ENCODE peak calls at places on chromosomes 3 and 15, in six cellular contexts. One of them, this sample, is unnamed.

GRCh38 chr15:73380661-73381060 is 11.9 kb upstream of the HCN4 start:
- DNase-seq in WTC11: no peak
- DNase-seq in CD8-positive, alpha-beta memory T cell: no peak
- DNase-seq in GM20000: no peak
- DNase-seq in AML-193: no peak
- DNase-seq in H7: no peak
- DNase-seq in this sample: no peak

GRCh38 chr3:29186982-29187718 is 93.7 kb upstream of the RBMS3 start:
- DNase-seq in AML-193: no peak
- DNase-seq in H7: no peak
- DNase-seq in GM20000: no peak
- DNase-seq in CD8-positive, alpha-beta memory T cell: no peak
- DNase-seq in WTC11: no peak
- DNase-seq in this sample: no peak

GRCh38 chr15:53404930-53405493 is 354.5 kb downstream of the WDR72 start:
- DNase-seq in CD8-positive, alpha-beta memory T cell: no peak
- DNase-seq in GM20000: no peak
- DNase-seq in H7: no peak
- DNase-seq in WTC11: no peak
- DNase-seq in AML-193: no peak
- DNase-seq in this sample: no peak

GRCh38 chr15:41870689-41871081 is 23.2 kb downstream of the SPTBN5 start:
- DNase-seq in WTC11: no peak
- DNase-seq in H7: no peak
- DNase-seq in GM20000: no peak
- DNase-seq in AML-193: no peak
- DNase-seq in CD8-positive, alpha-beta memory T cell: peak; percentile 25
- DNase-seq in this sample: peak; percentile 32

GRCh38 chr3:24670871-24671270 is 176.2 kb upstream of the THRB start:
- DNase-seq in GM20000: no peak
- DNase-seq in CD8-positive, alpha-beta memory T cell: no peak
- DNase-seq in H7: no peak
- DNase-seq in WTC11: no peak
- DNase-seq in AML-193: no peak
- DNase-seq in this sample: no peak

GRCh38 chr3:175266478-175266877 is 407.3 kb downstream of the NAALADL2 start:
- DNase-seq in WTC11: no peak
- DNase-seq in GM20000: no peak
- DNase-seq in AML-193: peak; percentile 11
- DNase-seq in CD8-positive, alpha-beta memory T cell: no peak
- DNase-seq in H7: no peak
- DNase-seq in this sample: no peak

GRCh38 chr15:40958723-40959122 is 5.5 kb downstream of the CHAC1 start:
- DNase-seq in CD8-positive, alpha-beta memory T cell: no peak
- DNase-seq in H7: no peak
- DNase-seq in WTC11: no peak
- DNase-seq in GM20000: peak; percentile 20
- DNase-seq in AML-193: no peak
- DNase-seq in this sample: no peak

GRCh38 chr15:100726070-100726420 is 123.7 kb downstream of the ASB7 start:
- DNase-seq in CD8-positive, alpha-beta memory T cell: no peak
- DNase-seq in AML-193: no peak
- DNase-seq in GM20000: no peak
- DNase-seq in H7: peak; percentile 16
- DNase-seq in WTC11: no peak
- DNase-seq in this sample: no peak

GRCh38 chr3:10025205-10026083 is 793 bp upstream of the FANCD2 start:
- DNase-seq in WTC11: no peak
- DNase-seq in GM20000: no peak
- DNase-seq in H7: no peak
- DNase-seq in CD8-positive, alpha-beta memory T cell: no peak
- DNase-seq in AML-193: no peak
- DNase-seq in this sample: no peak

GRCh38 chr15:38528279-38528678 is 36.3 kb downstream of the RASGRP1 start:
- DNase-seq in AML-193: no peak
- DNase-seq in WTC11: no peak
- DNase-seq in GM20000: no peak
- DNase-seq in CD8-positive, alpha-beta memory T cell: no peak
- DNase-seq in H7: no peak
- DNase-seq in this sample: no peak

GRCh38 chr3:73188707-73189106 is 127.2 kb downstream of the EBLN2 start:
- DNase-seq in CD8-positive, alpha-beta memory T cell: no peak
- DNase-seq in GM20000: no peak
- DNase-seq in AML-193: no peak
- DNase-seq in WTC11: no peak
- DNase-seq in H7: no peak
- DNase-seq in this sample: no peak

GRCh38 chr15:80367094-80367493 is 37.1 kb upstream of the ARNT2 start:
- DNase-seq in H7: peak; percentile 63
- DNase-seq in WTC11: peak; percentile 58
- DNase-seq in CD8-positive, alpha-beta memory T cell: no peak
- DNase-seq in AML-193: peak; percentile 0
- DNase-seq in GM20000: no peak
- DNase-seq in this sample: no peak

GRCh38 chr3:167728176-167728575 is 6.5 kb downstream of the PDCD10 start:
- DNase-seq in WTC11: no peak
- DNase-seq in CD8-positive, alpha-beta memory T cell: no peak
- DNase-seq in GM20000: no peak
- DNase-seq in H7: no peak
- DNase-seq in AML-193: no peak
- DNase-seq in this sample: no peak

GRCh38 chr3:9721015-9721697 is 10.4 kb upstream of the BRPF1 start:
- DNase-seq in GM20000: no peak
- DNase-seq in CD8-positive, alpha-beta memory T cell: no peak
- DNase-seq in H7: no peak
- DNase-seq in WTC11: no peak
- DNase-seq in AML-193: no peak
- DNase-seq in this sample: no peak

GRCh38 chr3:27632431-27633223 is 89.5 kb downstream of the EOMES start:
- DNase-seq in H7: peak; percentile 63
- DNase-seq in WTC11: peak; percentile 64
- DNase-seq in GM20000: peak; percentile 68
- DNase-seq in CD8-positive, alpha-beta memory T cell: peak; percentile 20
- DNase-seq in AML-193: peak; percentile 69
- DNase-seq in this sample: peak; percentile 59

GRCh38 chr3:195916991-195917390 is 8.6 kb upstream of the TNK2 start:
- DNase-seq in AML-193: no peak
- DNase-seq in WTC11: no peak
- DNase-seq in H7: no peak
- DNase-seq in GM20000: no peak
- DNase-seq in CD8-positive, alpha-beta memory T cell: no peak
- DNase-seq in this sample: no peak

GRCh38 chr3:19531426-19531825 is 383.1 kb downstream of the KCNH8 start:
- DNase-seq in GM20000: no peak
- DNase-seq in WTC11: no peak
- DNase-seq in AML-193: no peak
- DNase-seq in CD8-positive, alpha-beta memory T cell: no peak
- DNase-seq in H7: no peak
- DNase-seq in this sample: no peak

GRCh38 chr3:65170357-65171090 is 482.7 kb upstream of the ADAMTS9 start:
- DNase-seq in CD8-positive, alpha-beta memory T cell: no peak
- DNase-seq in GM20000: no peak
- DNase-seq in WTC11: no peak
- DNase-seq in AML-193: peak; percentile 20
- DNase-seq in H7: peak; percentile 18
- DNase-seq in this sample: no peak

GRCh38 chr3:124993462-124993861 is 58.9 kb upstream of the MUC13 start:
- DNase-seq in WTC11: no peak
- DNase-seq in GM20000: no peak
- DNase-seq in AML-193: no peak
- DNase-seq in CD8-positive, alpha-beta memory T cell: no peak
- DNase-seq in H7: no peak
- DNase-seq in this sample: no peak

GRCh38 chr3:160577551-160578195 is 12.3 kb upstream of the KPNA4 start:
- DNase-seq in AML-193: peak; percentile 11
- DNase-seq in WTC11: no peak
- DNase-seq in H7: peak; percentile 48
- DNase-seq in GM20000: no peak
- DNase-seq in CD8-positive, alpha-beta memory T cell: no peak
- DNase-seq in this sample: no peak

GRCh38 chr15:52464478-52464877 is 64.2 kb downstream of the MYO5A start:
- DNase-seq in CD8-positive, alpha-beta memory T cell: no peak
- DNase-seq in AML-193: no peak
- DNase-seq in H7: no peak
- DNase-seq in WTC11: no peak
- DNase-seq in GM20000: peak; percentile 67
- DNase-seq in this sample: no peak

GRCh38 chr3:7456376-7456775 is 595.5 kb downstream of the GRM7 start:
- DNase-seq in GM20000: no peak
- DNase-seq in CD8-positive, alpha-beta memory T cell: no peak
- DNase-seq in WTC11: no peak
- DNase-seq in H7: no peak
- DNase-seq in AML-193: no peak
- DNase-seq in this sample: no peak

GRCh38 chr3:13881536-13882410 is 1.9 kb upstream of the WNT7A start:
- DNase-seq in H7: no peak
- DNase-seq in AML-193: no peak
- DNase-seq in GM20000: no peak
- DNase-seq in WTC11: no peak
- DNase-seq in CD8-positive, alpha-beta memory T cell: no peak
- DNase-seq in this sample: no peak

GRCh38 chr15:68220489-68220888 is 9.0 kb downstream of the CLN6 start:
- DNase-seq in CD8-positive, alpha-beta memory T cell: no peak
- DNase-seq in WTC11: no peak
- DNase-seq in AML-193: no peak
- DNase-seq in GM20000: no peak
- DNase-seq in H7: no peak
- DNase-seq in this sample: no peak

GRCh38 chr15:69462493-69463181 is 10.0 kb downstream of the RPLP1 start:
- DNase-seq in CD8-positive, alpha-beta memory T cell: peak; percentile 88
- DNase-seq in WTC11: peak; percentile 98
- DNase-seq in H7: peak; percentile 98
- DNase-seq in AML-193: peak; percentile 96
- DNase-seq in GM20000: peak; percentile 95
- DNase-seq in this sample: peak; percentile 89

GRCh38 chr3:127153506-127153815 is 39.5 kb upstream of the PRR23E start:
- DNase-seq in WTC11: no peak
- DNase-seq in CD8-positive, alpha-beta memory T cell: no peak
- DNase-seq in AML-193: no peak
- DNase-seq in H7: no peak
- DNase-seq in GM20000: no peak
- DNase-seq in this sample: no peak

GRCh38 chr15:50636146-50636545 is 50.5 kb downstream of the TRPM7 start:
- DNase-seq in GM20000: no peak
- DNase-seq in CD8-positive, alpha-beta memory T cell: no peak
- DNase-seq in H7: no peak
- DNase-seq in AML-193: no peak
- DNase-seq in WTC11: no peak
- DNase-seq in this sample: no peak

GRCh38 chr3:144033863-144034262 is 62.2 kb downstream of the DIPK2A start:
- DNase-seq in GM20000: no peak
- DNase-seq in WTC11: no peak
- DNase-seq in CD8-positive, alpha-beta memory T cell: no peak
- DNase-seq in AML-193: no peak
- DNase-seq in H7: no peak
- DNase-seq in this sample: no peak

GRCh38 chr15:100259266-100259665 is 82.5 kb downstream of the ADAMTS17 start:
- DNase-seq in WTC11: no peak
- DNase-seq in GM20000: no peak
- DNase-seq in CD8-positive, alpha-beta memory T cell: no peak
- DNase-seq in H7: no peak
- DNase-seq in AML-193: no peak
- DNase-seq in this sample: no peak

GRCh38 chr3:76551739-76552138 is 488.2 kb upstream of the ROBO2 start:
- DNase-seq in AML-193: no peak
- DNase-seq in CD8-positive, alpha-beta memory T cell: no peak
- DNase-seq in H7: no peak
- DNase-seq in GM20000: no peak
- DNase-seq in WTC11: no peak
- DNase-seq in this sample: no peak

GRCh38 chr3:13506680-13507079 is 26.6 kb downstream of the HDAC11 start:
- DNase-seq in WTC11: no peak
- DNase-seq in GM20000: no peak
- DNase-seq in CD8-positive, alpha-beta memory T cell: no peak
- DNase-seq in AML-193: no peak
- DNase-seq in H7: no peak
- DNase-seq in this sample: no peak

GRCh38 chr3:126911162-126912026 is 71.5 kb upstream of the PLXNA1 start:
- DNase-seq in WTC11: no peak
- DNase-seq in GM20000: peak; percentile 88
- DNase-seq in H7: no peak
- DNase-seq in AML-193: peak; percentile 96
- DNase-seq in CD8-positive, alpha-beta memory T cell: peak; percentile 44
- DNase-seq in this sample: peak; percentile 35

GRCh38 chr3:180631317-180631716 is 29.4 kb downstream of the TTC14 start:
- DNase-seq in H7: no peak
- DNase-seq in AML-193: no peak
- DNase-seq in GM20000: no peak
- DNase-seq in CD8-positive, alpha-beta memory T cell: no peak
- DNase-seq in WTC11: no peak
- DNase-seq in this sample: no peak

GRCh38 chr15:75158402-75158801 is 43.3 kb upstream of the C15orf39 start:
- DNase-seq in GM20000: no peak
- DNase-seq in CD8-positive, alpha-beta memory T cell: no peak
- DNase-seq in WTC11: no peak
- DNase-seq in AML-193: no peak
- DNase-seq in H7: peak; percentile 60
- DNase-seq in this sample: no peak

GRCh38 chr3:113140876-113141275 is 70.5 kb upstream of the BOC start:
- DNase-seq in H7: no peak
- DNase-seq in GM20000: no peak
- DNase-seq in CD8-positive, alpha-beta memory T cell: no peak
- DNase-seq in WTC11: no peak
- DNase-seq in AML-193: no peak
- DNase-seq in this sample: no peak

GRCh38 chr15:100762913-100763627 is 116.6 kb upstream of the ALDH1A3 start:
- DNase-seq in CD8-positive, alpha-beta memory T cell: no peak
- DNase-seq in AML-193: no peak
- DNase-seq in H7: peak; percentile 10
- DNase-seq in GM20000: peak; percentile 3
- DNase-seq in WTC11: peak; percentile 1
- DNase-seq in this sample: no peak

GRCh38 chr15:64558460-64559179 is 98.2 kb downstream of the ZNF609 start:
- DNase-seq in CD8-positive, alpha-beta memory T cell: no peak
- DNase-seq in WTC11: no peak
- DNase-seq in H7: no peak
- DNase-seq in AML-193: no peak
- DNase-seq in GM20000: no peak
- DNase-seq in this sample: no peak

GRCh38 chr3:29346828-29347227 is 66.0 kb downstream of the RBMS3 start:
- DNase-seq in WTC11: no peak
- DNase-seq in AML-193: no peak
- DNase-seq in H7: no peak
- DNase-seq in CD8-positive, alpha-beta memory T cell: no peak
- DNase-seq in GM20000: no peak
- DNase-seq in this sample: no peak

GRCh38 chr3:179071161-179071568 is 444 bp downstream of the ZMAT3 start:
- DNase-seq in WTC11: no peak
- DNase-seq in CD8-positive, alpha-beta memory T cell: peak; percentile 37
- DNase-seq in AML-193: no peak
- DNase-seq in H7: no peak
- DNase-seq in GM20000: peak; percentile 72
- DNase-seq in this sample: peak; percentile 24